ENCODE peak calls at places on chromosomes 7 and 10, in four cellular contexts. Z is nephron progenitor cell, S is ascending aorta, Q is body of pancreas. G is an unnamed sample.

GRCh38 chr10:101816375-101816773 is 1.9 kb downstream of the OGA start:
- DNase-seq in Z (no peak), S (no peak), Q (no peak), G (no peak)

GRCh38 chr7:3151784-3152183 is 108.1 kb upstream of the CARD11 start:
- DNase-seq in Z (no peak), S (no peak), Q (no peak), G (no peak)

GRCh38 chr10:89237849-89238248 is 13.7 kb downstream of the LIPA start:
- DNase-seq in Z (no peak), S (no peak), Q (no peak), G (no peak)

GRCh38 chr10:117673611-117674010 is 131.1 kb downstream of the EMX2 start:
- DNase-seq in Z (no peak), S (no peak), Q (no peak), G (no peak)

GRCh38 chr7:82593780-82594179 is 150.2 kb upstream of the CACNA2D1 start:
- DNase-seq in Z (no peak), S (no peak), Q (no peak), G (no peak)

GRCh38 chr7:101630591-101630990 is 1.5 kb upstream of the MYL10 start:
- DNase-seq in Z (no peak), S (no peak), Q (no peak), G (no peak)

GRCh38 chr10:132932461-132933307 is 9.7 kb downstream of the CFAP46 start:
- DNase-seq in Z (no peak), S (no peak), Q (no peak), G (no peak)

GRCh38 chr7:2141656-2142055 is 91.1 kb downstream of the MAD1L1 start:
- DNase-seq in Z (no peak), S (no peak), Q (no peak), G (no peak)

GRCh38 chr10:12432402-12433189 is 83.2 kb downstream of the CAMK1D start:
- DNase-seq in Z (no peak), S (no peak), Q (peak; percentile 84), G (no peak)

GRCh38 chr10:27485986-27486385 is 18.1 kb upstream of the RAB18 start:
- DNase-seq in Z (no peak), S (no peak), Q (no peak), G (no peak)

GRCh38 chr10:42983595-42983990 is 93.3 kb upstream of the RET start:
- DNase-seq in Z (no peak), S (no peak), Q (no peak), G (no peak)

GRCh38 chr7:34341331-34341730 is 316.7 kb upstream of the NPSR1 start:
- DNase-seq in Z (no peak), S (no peak), Q (no peak), G (peak; percentile 17)

GRCh38 chr10:82249141-82249540 is 374.1 kb downstream of the NRG3 start:
- DNase-seq in Z (no peak), S (no peak), Q (no peak), G (no peak)

GRCh38 chr10:132960651-132961419 is 18.5 kb upstream of the CFAP46 start:
- DNase-seq in Z (no peak), S (peak; percentile 56), Q (no peak), G (no peak)

GRCh38 chr7:96200740-96201139 is 121.2 kb downstream of the SLC25A13 start:
- DNase-seq in Z (no peak), S (no peak), Q (no peak), G (no peak)

GRCh38 chr7:79709574-79710409 is 256.3 kb upstream of the MAGI2 start:
- DNase-seq in Z (no peak), S (no peak), Q (no peak), G (no peak)

GRCh38 chr10:62037166-62037831 is 135.8 kb downstream of the ARID5B start:
- DNase-seq in Z (no peak), S (no peak), Q (no peak), G (peak; percentile 56)

GRCh38 chr7:48182736-48183369 is 11.6 kb downstream of the ABCA13 start:
- DNase-seq in Z (no peak), S (no peak), Q (no peak), G (no peak)

GRCh38 chr10:89470628-89471027 is 56.3 kb downstream of the IFIT5 start:
- DNase-seq in Z (no peak), S (no peak), Q (no peak), G (no peak)

GRCh38 chr7:77455334-77455733 is 39.2 kb upstream of the GSAP start:
- DNase-seq in Z (no peak), S (no peak), Q (no peak), G (no peak)

GRCh38 chr10:104199567-104199966 is 32.6 kb downstream of the CFAP43 start:
- DNase-seq in Z (no peak), S (no peak), Q (no peak), G (no peak)

GRCh38 chr7:123748171-123748733 is 551 bp downstream of the WASL start:
- DNase-seq in Z (peak; percentile 58), S (peak; percentile 71), Q (peak; percentile 53), G (peak; percentile 49)

GRCh38 chr7:123749537-123749857 is 694 bp upstream of the WASL start:
- DNase-seq in Z (no peak), S (peak; percentile 70), Q (no peak), G (no peak)

GRCh38 chr7:123747620-123748141 is 1.1 kb downstream of the WASL start:
- DNase-seq in Z (peak; percentile 59), S (peak; percentile 73), Q (peak; percentile 75), G (peak; percentile 72)

GRCh38 chr7:123750389-123751230 is 1.8 kb upstream of the WASL start:
- DNase-seq in Z (no peak), S (no peak), Q (no peak), G (no peak)

DNA sequence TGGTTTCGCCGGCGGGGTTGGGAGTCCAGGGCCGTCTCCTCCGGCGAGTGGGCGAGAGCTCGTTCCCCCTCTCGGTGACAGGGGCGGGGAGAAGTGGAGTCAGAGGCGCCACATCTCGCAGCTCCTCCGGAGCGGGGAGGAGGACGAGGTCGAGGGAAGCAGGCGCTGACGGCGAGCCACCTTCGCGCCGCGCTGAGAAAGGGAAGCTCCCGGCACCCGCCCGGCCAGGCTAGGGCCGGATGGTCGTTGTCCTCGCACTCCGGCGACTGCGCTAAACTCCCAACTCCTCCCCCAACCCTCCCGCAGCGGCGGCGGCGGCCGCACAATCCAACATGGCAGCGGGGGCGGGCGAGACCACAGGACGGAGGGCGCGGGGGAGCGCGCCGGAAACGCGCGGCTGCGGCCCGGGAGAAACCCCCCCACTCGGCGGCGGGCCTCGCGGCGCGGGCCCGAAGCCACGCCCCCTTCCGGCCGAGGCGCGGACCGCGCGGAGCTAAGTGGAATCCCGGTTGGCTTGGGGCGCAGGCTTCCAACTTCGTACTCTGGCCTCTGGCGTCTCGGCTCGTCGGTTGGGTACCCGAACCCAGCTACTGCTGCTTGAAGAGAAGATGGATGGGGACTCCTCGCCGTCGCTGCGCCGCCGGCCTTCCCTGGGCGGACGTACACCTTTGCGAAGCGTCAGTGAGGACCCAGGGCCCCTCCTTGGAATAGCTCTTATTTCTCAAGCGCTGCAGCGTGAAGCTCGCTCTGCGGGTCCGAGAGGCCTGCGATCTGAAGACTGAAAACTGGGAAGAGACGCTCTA is at the start of gene WASL:
- DNase-seq in Z (peak; percentile 95), S (peak; percentile 96), Q (peak; percentile 90), G (peak; percentile 95)
- TF ChIP-seq CTCF in Z (no peak), S (peak; percentile 5), Q (no peak), G (no peak)

DNA sequence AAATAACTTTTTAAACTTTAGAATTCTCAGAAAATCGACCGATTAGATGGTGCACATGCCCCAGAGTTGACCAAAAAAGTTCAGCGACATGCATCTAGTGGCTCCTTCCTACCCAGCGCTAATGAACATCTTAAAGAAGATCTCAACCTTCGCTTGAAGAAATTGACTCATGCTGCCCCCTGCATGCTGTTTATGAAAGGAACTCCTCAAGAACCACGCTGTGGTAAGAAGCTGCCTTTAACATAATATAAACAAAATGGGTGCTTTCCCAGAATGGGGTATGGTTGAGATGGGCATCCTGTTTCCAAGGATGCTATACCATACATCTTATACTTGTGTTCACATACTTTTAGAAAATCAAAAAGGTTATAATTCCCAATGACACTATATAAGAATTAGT is 24.6 kb downstream of the GLRX3 start:
- DNase-seq in Z (no peak), S (no peak), Q (no peak), G (no peak)
- TF ChIP-seq CTCF in Z (no peak), S (no peak), Q (no peak), G (no peak)

DNA sequence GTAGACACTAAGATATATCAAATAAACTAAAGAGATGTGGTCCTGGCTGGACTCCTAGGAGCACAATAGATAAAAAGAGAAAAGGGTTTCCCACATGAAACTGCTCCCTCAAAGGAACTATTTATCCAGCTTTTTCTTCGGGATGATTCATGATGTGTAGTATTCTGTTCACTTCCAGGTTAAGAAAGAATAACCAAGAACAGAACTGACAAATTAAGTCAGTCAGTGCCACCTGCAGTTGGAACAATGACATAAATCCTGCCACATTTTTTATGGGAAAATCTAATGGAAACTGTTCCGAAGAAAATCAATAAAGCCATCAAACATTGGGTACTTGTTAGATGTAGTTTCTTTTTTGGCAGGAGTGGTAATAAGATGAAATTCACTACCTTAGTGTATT is 87.1 kb downstream of the POLR1F start:
- DNase-seq in Z (no peak), S (no peak), Q (no peak), G (no peak)
- TF ChIP-seq CTCF in Z (no peak), S (no peak), Q (no peak), G (peak; percentile 12)

GRCh38 chr10:77606751-77607150 is 30.9 kb downstream of the KCNMA1 start:
- DNase-seq in Z (no peak), S (no peak), Q (no peak), G (no peak)
- TF ChIP-seq CTCF in Z (no peak), S (no peak), Q (no peak), G (no peak)

GRCh38 chr7:24010495-24010894 is 273.5 kb upstream of the NPY start:
- DNase-seq in Z (no peak), S (no peak), Q (no peak), G (no peak)

DNA sequence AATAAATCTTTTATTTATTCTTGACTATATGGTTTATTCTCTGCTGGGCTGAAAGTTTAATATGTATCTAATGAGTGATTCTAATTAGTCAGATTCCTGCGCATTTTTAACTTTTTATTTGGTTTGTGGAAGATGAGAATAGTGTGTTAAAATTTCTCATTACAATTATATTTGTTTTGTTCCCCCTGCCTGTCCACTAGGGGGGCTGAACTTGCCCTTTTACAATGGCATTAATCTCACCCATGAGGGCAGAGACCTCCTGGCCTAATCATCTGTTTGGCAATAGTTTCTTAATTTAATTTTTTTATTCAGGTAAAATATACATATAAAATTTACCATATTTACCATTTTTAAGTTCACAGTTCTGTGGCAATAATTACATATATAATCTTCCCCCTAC is 278.5 kb upstream of the NPY start:
- DNase-seq in Z (no peak), S (no peak), Q (no peak), G (no peak)
- TF ChIP-seq CTCF in Z (no peak), S (no peak), Q (no peak), G (no peak)

GRCh38 chr7:27438878-27439589 is 196.4 kb downstream of the EVX1 start:
- DNase-seq in Z (no peak), S (no peak), Q (no peak), G (no peak)

GRCh38 chr7:27442446-27442845 is 199.8 kb downstream of the EVX1 start:
- DNase-seq in Z (no peak), S (no peak), Q (no peak), G (no peak)
- TF ChIP-seq CTCF in Z (no peak), S (no peak), Q (no peak), G (no peak)

GRCh38 chr7:16668049-16668858 is 22.3 kb downstream of the BZW2 start:
- DNase-seq in Z (no peak), S (peak; percentile 77), Q (peak; percentile 71), G (peak; percentile 89)
- TF ChIP-seq CTCF in Z (no peak), S (no peak), Q (no peak), G (no peak)

GRCh38 chr10:127649642-127650041 is 87.3 kb upstream of the FOXI2 start:
- DNase-seq in Z (peak; percentile 27), S (no peak), Q (no peak), G (peak; percentile 9)
- TF ChIP-seq CTCF in Z (peak; percentile 40), S (no peak), Q (no peak), G (no peak)

GRCh38 chr10:128263891-128264688 is 137.9 kb upstream of the MKI67 start:
- DNase-seq in Z (peak; percentile 81), S (no peak), Q (peak; percentile 54), G (peak; percentile 66)
- TF ChIP-seq CTCF in Z (peak; percentile 72), S (peak; percentile 11), Q (peak; percentile 72), G (peak; percentile 41)

G was measured in Calu3.